ENCODE peak calls at places on chromosomes 3 and 15, in ten cellular contexts. W, F, M, O, K, C, T, I, U and D are unnamed samples.

GRCh38 chr3:177286034-177286433 is 88.8 kb upstream of the TBL1XR1 start:
- DNase-seq in T (no peak), W (peak; percentile 91), M (no peak), U (no peak), F (no peak), I (no peak), C (no peak), O (no peak), K (no peak), D (no peak)

GRCh38 chr3:12370758-12371157 is 81.9 kb downstream of the PPARG start:
- DNase-seq in C (no peak), T (no peak), F (peak; percentile 59), M (no peak), U (no peak), K (no peak), I (peak; percentile 60), W (peak; percentile 37), O (no peak), D (no peak)

GRCh38 chr3:21672303-21672702 is 78.7 kb downstream of the ZNF385D start:
- DNase-seq in C (no peak), O (no peak), W (no peak), M (no peak), U (no peak), T (no peak), I (peak; percentile 95), K (no peak), F (peak; percentile 61), D (peak; percentile 85)

GRCh38 chr3:81910244-81910852 is 148.9 kb upstream of the GBE1 start:
- DNase-seq in M (no peak), U (no peak), C (no peak), K (no peak), T (peak; percentile 23), O (no peak), W (peak; percentile 46), F (peak; percentile 14), I (peak; percentile 50), D (no peak)

GRCh38 chr3:181687190-181687589 is 24.5 kb upstream of the SOX2 start:
- DNase-seq in T (no peak), C (no peak), I (no peak), U (no peak), W (no peak), K (no peak), M (no peak), F (no peak), O (no peak), D (no peak)

GRCh38 chr15:31236184-31237041 is 90.2 kb upstream of the KLF13 start:
- DNase-seq in K (peak; percentile 74), M (peak; percentile 67), F (peak; percentile 91), U (no peak), I (peak; percentile 96), C (no peak), T (peak; percentile 66), W (peak; percentile 64), O (peak; percentile 74), D (peak; percentile 88)

GRCh38 chr15:47652213-47652852 is 65.0 kb upstream of the SEMA6D start:
- DNase-seq in K (no peak), M (no peak), U (no peak), I (no peak), T (peak; percentile 17), O (no peak), F (no peak), C (no peak), W (no peak), D (no peak)

GRCh38 chr3:45940004-45940780 is 3.1 kb upstream of the CXCR6 start:
- DNase-seq in M (no peak), T (no peak), I (no peak), O (no peak), C (no peak), W (no peak), U (no peak), F (no peak), K (no peak), D (no peak)

GRCh38 chr15:79101866-79102581 is 11.4 kb upstream of the RASGRF1 start:
- DNase-seq in U (no peak), F (no peak), W (no peak), M (no peak), T (no peak), O (no peak), C (no peak), K (no peak), I (peak; percentile 48), D (no peak)

GRCh38 chr15:64690578-64691296 is 84.7 kb downstream of the RBPMS2 start:
- DNase-seq in U (no peak), I (no peak), O (no peak), M (no peak), W (no peak), K (no peak), F (no peak), C (no peak), T (no peak), D (no peak)

GRCh38 chr3:52830535-52831258 is at the start of gene ITIH4:
- DNase-seq in T (peak; percentile 66), U (no peak), W (no peak), M (no peak), O (no peak), C (no peak), I (no peak), K (no peak), F (no peak), D (no peak)
- H3K4me3 ChIP-seq in T (no peak within 1 kb of the TSS), U (no peak within 1 kb of the TSS), W (peak within 1 kb of the TSS; percentile 35), M (peak within 1 kb of the TSS; percentile 75), O (no peak within 1 kb of the TSS), C (no peak within 1 kb of the TSS), I (no peak within 1 kb of the TSS), K (no peak within 1 kb of the TSS), F (no peak within 1 kb of the TSS), D (no peak within 1 kb of the TSS)

GRCh38 chr3:23837691-23838090 is 31.9 kb downstream of the UBE2E1 start:
- DNase-seq in K (no peak), M (no peak), T (no peak), F (no peak), U (no peak), O (no peak), C (no peak), W (no peak), I (no peak), D (no peak)
- H3K4me3 ChIP-seq in K (no peak overlapping the region), M (no peak overlapping the region), T (no peak overlapping the region), F (no peak overlapping the region), U (no peak overlapping the region), O (no peak overlapping the region), C (no peak overlapping the region), W (no peak overlapping the region), I (no peak overlapping the region), D (no peak overlapping the region)

GRCh38 chr3:101674518-101674917 is 2.4 kb downstream of the ZBTB11 start:
- DNase-seq in O (no peak), T (no peak), W (no peak), C (no peak), U (no peak), F (no peak), K (no peak), I (no peak), M (no peak), D (no peak)
- H3K4me3 ChIP-seq in O (no peak overlapping the region), T (no peak overlapping the region), W (peak overlapping the region; percentile 85), C (no peak overlapping the region), U (no peak overlapping the region), F (peak overlapping the region; percentile 100), K (no peak overlapping the region), I (no peak overlapping the region), M (peak overlapping the region; percentile 84), D (no peak overlapping the region)

GRCh38 chr3:28242519-28242918 is 1.1 kb downstream of the CMC1 start:
- DNase-seq in T (no peak), I (no peak), U (no peak), F (no peak), C (no peak), W (no peak), K (no peak), O (no peak), M (no peak), D (no peak)
- H3K4me3 ChIP-seq in T (no peak overlapping the region), I (peak overlapping the region; percentile 75), U (peak overlapping the region; percentile 76), F (peak overlapping the region; percentile 72), C (peak overlapping the region; percentile 78), W (peak overlapping the region; percentile 59), K (no peak overlapping the region), O (peak overlapping the region; percentile 93), M (peak overlapping the region; percentile 85), D (peak overlapping the region; percentile 82)

GRCh38 chr15:63194291-63194681 is 4.9 kb downstream of the RAB8B start:
- DNase-seq in O (no peak), M (no peak), T (no peak), C (no peak), F (no peak), U (no peak), I (no peak), W (no peak), K (no peak), D (no peak)
- H3K4me3 ChIP-seq in O (no peak overlapping the region), M (no peak overlapping the region), T (no peak overlapping the region), C (peak overlapping the region; percentile 52), F (no peak overlapping the region), U (peak overlapping the region; percentile 22), I (no peak overlapping the region), W (no peak overlapping the region), K (no peak overlapping the region), D (no peak overlapping the region)

GRCh38 chr3:125151916-125152315 is 60.6 kb downstream of the SLC12A8 start:
- DNase-seq in U (no peak), I (no peak), W (no peak), O (no peak), F (no peak), C (no peak), T (no peak), K (no peak), M (no peak), D (no peak)
- H3K4me3 ChIP-seq in U (no peak overlapping the region), I (no peak overlapping the region), W (no peak overlapping the region), O (no peak overlapping the region), F (no peak overlapping the region), C (no peak overlapping the region), T (no peak overlapping the region), K (no peak overlapping the region), M (no peak overlapping the region), D (no peak overlapping the region)

GRCh38 chr3:127607675-127608361 is 9.6 kb downstream of the MCM2 start:
- DNase-seq in F (no peak), O (no peak), T (no peak), I (no peak), C (no peak), K (no peak), M (peak; percentile 15), W (no peak), U (no peak), D (no peak)
- H3K4me3 ChIP-seq in F (no peak overlapping the region), O (no peak overlapping the region), T (no peak overlapping the region), I (no peak overlapping the region), C (no peak overlapping the region), K (no peak overlapping the region), M (peak overlapping the region; percentile 28), W (no peak overlapping the region), U (no peak overlapping the region), D (no peak overlapping the region)